ENCODE peak calls at places on chromosomes 7 and 10, in seven cellular contexts. T is transverse colon, B is body of pancreas, F is HCT116, Y is NB4, V is testis, D is spleen. R is an unnamed sample.

GRCh38 chr7:84675633-84676034 is 481.0 kb upstream of the SEMA3A start:
- DNase-seq in T (no peak), B (no peak), F (no peak), Y (no peak), V (no peak), D (no peak), R (peak; percentile 0)

GRCh38 chr7:52325237-52325636 is 710.2 kb upstream of the POM121L12 start:
- DNase-seq in T (no peak), B (no peak), F (no peak), Y (no peak), V (no peak), D (no peak), R (no peak)

GRCh38 chr7:87312215-87312865 is 33.1 kb upstream of the CROT start:
- DNase-seq in T (peak; percentile 63), B (peak; percentile 62), F (peak; percentile 29), Y (peak; percentile 73), V (peak; percentile 62), D (no peak), R (peak; percentile 66)

GRCh38 chr7:120973849-120974248 is 14.7 kb upstream of the CPED1 start:
- DNase-seq in T (no peak), B (no peak), F (no peak), Y (peak; percentile 34), V (no peak), D (no peak), R (no peak)

GRCh38 chr10:88163572-88163971 is 300.1 kb downstream of the PTEN start:
- DNase-seq in T (no peak), B (no peak), F (no peak), Y (no peak), V (no peak), D (no peak), R (no peak)

GRCh38 chr7:139075871-139076686 is 33.4 kb downstream of the ZC3HAV1 start:
- DNase-seq in T (no peak), B (no peak), F (no peak), Y (no peak), V (no peak), D (no peak), R (no peak)

GRCh38 chr10:89532476-89532875 is 2.9 kb downstream of the SLC16A12 start:
- DNase-seq in T (no peak), B (no peak), F (no peak), Y (no peak), V (no peak), D (no peak), R (no peak)

GRCh38 chr10:4790045-4790444 is 36.0 kb upstream of the AKR1E2 start:
- DNase-seq in T (no peak), B (no peak), F (no peak), Y (no peak), V (no peak), D (no peak), R (no peak)

GRCh38 chr7:99407849-99408346 is 499 bp downstream of the PDAP1 start:
- DNase-seq in T (peak; percentile 50), B (peak; percentile 59), F (no peak), Y (peak; percentile 63), V (peak; percentile 42), D (no peak), R (peak; percentile 80)

GRCh38 chr10:69687396-69687795 is 57.3 kb downstream of the FAM241B start:
- DNase-seq in T (no peak), B (no peak), F (no peak), Y (no peak), V (no peak), D (no peak), R (no peak)

GRCh38 chr7:157384301-157384700 is 47.5 kb downstream of the DNAJB6 start:
- DNase-seq in T (no peak), B (no peak), F (no peak), Y (no peak), V (no peak), D (no peak), R (no peak)

GRCh38 chr7:32611201-32611691 is 116.0 kb downstream of the AVL9 start:
- DNase-seq in T (no peak), B (no peak), F (no peak), Y (no peak), V (no peak), D (no peak), R (no peak)

GRCh38 chr10:13613519-13613918 is 26.8 kb downstream of the PRPF18 start:
- DNase-seq in T (no peak), B (no peak), F (no peak), Y (peak; percentile 2), V (no peak), D (no peak), R (peak; percentile 9)

GRCh38 chr10:15515207-15515606 is 144.1 kb upstream of the FAM171A1 start:
- DNase-seq in T (peak; percentile 46), B (no peak), F (no peak), Y (no peak), V (peak; percentile 72), D (no peak), R (no peak)

GRCh38 chr10:28300027-28300426 is 2.8 kb downstream of the MPP7 start:
- DNase-seq in T (no peak), B (peak; percentile 20), F (no peak), Y (no peak), V (no peak), D (no peak), R (no peak)

GRCh38 chr10:18582803-18583202 is 68.6 kb downstream of the NSUN6 start:
- DNase-seq in T (no peak), B (no peak), F (no peak), Y (peak; percentile 64), V (no peak), D (no peak), R (no peak)

DNA sequence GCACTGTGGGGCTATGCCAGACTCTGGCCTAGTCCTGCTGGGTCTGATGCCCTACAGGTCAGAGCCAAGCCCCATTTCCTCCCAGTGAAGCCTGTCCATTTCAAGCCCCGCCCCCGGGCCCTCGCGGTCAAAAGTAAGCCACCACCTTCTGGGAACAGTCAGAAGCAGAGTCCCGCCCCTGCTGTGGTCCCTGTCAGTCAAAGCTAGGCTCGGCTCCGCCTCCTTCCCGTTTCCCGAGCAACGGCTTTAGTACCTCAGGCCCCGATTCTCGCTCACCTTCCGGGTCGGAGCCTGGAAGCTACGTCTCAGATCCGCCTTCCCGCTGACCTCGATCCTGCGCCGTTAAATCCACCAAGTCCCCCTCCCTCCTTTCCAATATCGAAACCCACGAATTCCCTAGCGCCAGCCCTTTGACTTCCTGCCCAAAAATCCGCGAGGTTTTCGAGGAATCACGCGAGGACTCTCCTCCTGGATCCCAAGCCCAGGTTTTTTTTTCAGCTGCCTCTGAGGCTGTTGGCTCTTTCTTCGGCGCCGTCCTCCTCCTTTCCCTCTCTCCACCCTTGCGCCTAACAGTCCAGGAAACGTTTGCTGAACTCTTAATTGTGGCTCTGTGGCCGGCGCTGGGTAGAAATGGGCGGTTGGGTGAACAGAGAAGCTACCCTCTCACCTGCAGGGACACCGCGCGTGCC is 11.8 kb downstream of the SFXN3 start:
- DNase-seq in T (peak; percentile 99), B (peak; percentile 100), F (peak; percentile 97), Y (peak; percentile 96), V (peak; percentile 99), D (peak; percentile 98), R (peak; percentile 89)
- TF ChIP-seq POLR2A in T (peak; percentile 82), B (peak; percentile 77), F (peak; percentile 82), Y (peak; percentile 76), V (no peak), D (no peak), R (peak; percentile 59)

DNA sequence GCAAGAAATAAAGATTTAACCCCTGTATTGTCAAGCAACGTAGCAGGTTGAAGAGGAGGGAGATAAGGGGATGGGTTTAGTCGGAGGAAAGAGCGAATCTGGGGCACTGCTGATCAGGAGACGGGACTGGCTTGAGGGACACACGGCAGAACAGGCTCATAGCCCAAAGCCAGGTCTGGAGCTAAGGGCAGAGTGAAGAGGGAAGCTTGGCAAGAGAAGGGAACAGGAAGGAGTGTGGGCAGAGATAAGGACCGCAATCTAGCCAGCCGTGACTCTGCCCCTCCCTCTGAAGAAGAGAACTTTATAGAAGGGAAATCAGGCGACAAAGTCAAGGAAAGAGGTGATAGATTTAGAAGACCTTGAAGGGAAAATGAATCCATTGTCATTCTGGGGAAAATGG is 67.6 kb downstream of the CAV1 start:
- DNase-seq in T (peak; percentile 45), B (peak; percentile 49), F (no peak), Y (peak; percentile 48), V (no peak), D (no peak), R (peak; percentile 11)
- TF ChIP-seq POLR2A in T (no peak), B (no peak), F (no peak), Y (no peak), V (no peak), D (no peak), R (no peak)

GRCh38 chr10:45420453-45421192 is 46.6 kb downstream of the ALOX5 start:
- DNase-seq in T (peak; percentile 87), B (peak; percentile 98), F (no peak), Y (peak; percentile 84), V (peak; percentile 61), D (peak; percentile 90), R (peak; percentile 69)

GRCh38 chr10:45417746-45418145 is 43.7 kb downstream of the ALOX5 start:
- DNase-seq in T (no peak), B (no peak), F (no peak), Y (no peak), V (no peak), D (peak; percentile 77), R (peak; percentile 28)

GRCh38 chr10:45419673-45420020 is 45.6 kb downstream of the ALOX5 start:
- DNase-seq in T (no peak), B (no peak), F (no peak), Y (no peak), V (no peak), D (no peak), R (no peak)

GRCh38 chr10:45418417-45418858 is 44.4 kb downstream of the ALOX5 start:
- DNase-seq in T (no peak), B (no peak), F (no peak), Y (no peak), V (no peak), D (no peak), R (no peak)

GRCh38 chr10:45418859-45419672 is 45.0 kb downstream of the ALOX5 start:
- DNase-seq in T (peak; percentile 72), B (peak; percentile 53), F (no peak), Y (peak; percentile 77), V (peak; percentile 63), D (peak; percentile 93), R (peak; percentile 74)
- TF ChIP-seq POLR2A in T (peak; percentile 51), B (peak; percentile 56), F (no peak), Y (no peak), V (no peak), D (no peak), R (peak; percentile 90)

DNA sequence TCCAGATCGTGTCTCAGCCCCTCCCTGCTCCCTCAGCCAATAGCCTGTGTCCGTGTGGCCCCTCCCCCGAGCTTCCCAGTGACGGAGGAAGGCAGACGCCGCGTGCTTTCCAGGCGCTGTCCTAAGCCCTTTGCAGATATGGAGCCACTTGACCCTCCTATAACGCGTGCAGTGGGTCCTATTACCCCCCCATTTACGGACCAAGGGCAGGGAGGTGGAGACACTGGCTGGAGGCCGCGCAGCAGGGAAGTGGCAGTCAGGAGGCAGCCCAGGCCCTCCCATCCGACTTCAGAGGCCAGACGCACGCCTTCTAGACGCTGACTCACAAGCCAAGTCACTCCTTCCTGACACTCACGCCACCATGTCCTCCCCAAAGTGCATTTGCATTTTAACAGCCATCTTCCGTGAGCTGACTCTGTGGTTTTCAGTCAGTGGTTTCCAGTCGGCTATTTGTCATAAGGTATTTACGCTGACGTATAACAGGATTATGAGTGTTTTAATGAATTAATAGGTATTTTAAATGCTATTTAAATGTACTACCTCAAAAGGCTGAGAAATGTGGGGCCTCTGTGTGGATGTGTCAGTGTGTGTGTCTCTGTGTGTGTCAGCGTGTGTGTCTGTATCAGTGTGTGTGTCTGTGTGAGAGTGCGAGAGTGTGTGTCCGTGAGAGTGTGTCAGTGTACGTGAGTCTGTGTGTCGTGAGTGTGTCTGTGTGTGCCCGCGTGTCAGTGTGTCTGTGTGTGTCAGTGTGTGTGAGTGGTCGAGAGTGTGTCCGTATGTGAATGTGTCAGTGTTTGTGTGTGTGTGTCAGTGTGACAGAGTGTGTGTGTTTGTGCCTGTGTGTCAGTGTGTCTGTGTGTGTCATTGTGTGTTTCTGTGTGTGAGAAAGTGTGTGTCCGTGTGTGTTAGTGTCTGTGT is 92.1 kb upstream of the INSIG1 start:
- DNase-seq in T (peak; percentile 82), B (peak; percentile 66), F (peak; percentile 91), Y (peak; percentile 100), V (peak; percentile 75), D (peak; percentile 96), R (peak; percentile 87)
- TF ChIP-seq POLR2A in T (peak; percentile 28), B (peak; percentile 27), F (peak; percentile 3), Y (peak; percentile 28), V (no peak), D (no peak), R (peak; percentile 89)

R was measured in erythroblast.